ENCODE peak calls at places on chromosomes 4 and X, in five cellular contexts. D, B, W, Y and R are unnamed samples.

GRCh38 chr4:120926358-120927025 is 4.0 kb upstream of the PRDM5 start:
- DNase-seq in D (no peak), B (no peak), Y (no peak), W (no peak), R (no peak)

GRCh38 chrX:23317799-23318724 is 16.6 kb upstream of the PTCHD1 start:
- DNase-seq in W (peak), D (no peak), B (peak), Y (peak), R (peak)

GRCh38 chr4:137677851-137678250 is 145.6 kb upstream of the PCDH18 start:
- DNase-seq in Y (no peak), D (peak), W (no peak), B (no peak), R (no peak)

GRCh38 chrX:40176256-40176978 is 78.7 kb upstream of the BCOR start:
- DNase-seq in B (peak), W (peak), D (peak), Y (peak), R (peak)

GRCh38 chr4:84639143-84639542 is 56.2 kb downstream of the CDS1 start:
- DNase-seq in W (no peak), B (no peak), D (no peak), Y (no peak), R (peak)

GRCh38 chr4:7186516-7187296 is 5.6 kb upstream of the SORCS2 start:
- DNase-seq in B (no peak), Y (no peak), W (no peak), D (no peak), R (no peak)

GRCh38 chrX:28659269-28659668 is 72.0 kb downstream of the IL1RAPL1 start:
- DNase-seq in Y (no peak), B (no peak), W (peak), D (no peak), R (no peak)

GRCh38 chr4:4412661-4413372 is 25.9 kb downstream of the NSG1 start:
- DNase-seq in Y (no peak), W (no peak), D (no peak), B (no peak), R (no peak)

GRCh38 chr4:102315532-102315931 is 29.8 kb downstream of the SLC39A8 start:
- DNase-seq in D (no peak), Y (no peak), B (no peak), W (no peak), R (no peak)

GRCh38 chrX:40174594-40175415 is 77.0 kb upstream of the BCOR start:
- DNase-seq in B (peak), W (peak), D (peak), Y (no peak), R (peak)

GRCh38 chr4:174528226-174528625 is 5.9 kb upstream of the HPGD start:
- DNase-seq in W (no peak), B (no peak), Y (no peak), D (no peak), R (no peak)

GRCh38 chrX:101462892-101463291 is 22.4 kb upstream of the ARMCX4 start:
- DNase-seq in D (peak), W (no peak), Y (no peak), B (peak), R (peak)

GRCh38 chr4:2888826-2889225 is 45.2 kb downstream of the ADD1 start:
- DNase-seq in W (no peak), B (no peak), Y (no peak), D (peak), R (no peak)

GRCh38 chrX:55908685-55909212 is 191.2 kb downstream of the RRAGB start:
- DNase-seq in B (peak), W (peak), Y (no peak), D (no peak), R (peak)